ENCODE peak calls at places on chromosomes 4 and X, in six cellular contexts. U, X, I, F, S and B are unnamed samples.

GRCh38 chr4:128574706-128575105 is 234.8 kb upstream of the JADE1 start:
- DNase-seq in I (peak), S (peak), F (peak), U (peak), X (no peak), B (peak)

GRCh38 chr4:101258782-101259353 is 88.5 kb downstream of the PPP3CA start:
- DNase-seq in I (no peak), F (no peak), S (no peak), U (no peak), X (no peak), B (no peak)

GRCh38 chr4:7391637-7392437 is 42.9 kb downstream of the PSAPL1 start:
- DNase-seq in F (no peak), S (no peak), U (no peak), X (no peak), I (peak), B (no peak)

GRCh38 chr4:91064157-91064853 is 937.1 kb downstream of the CCSER1 start:
- DNase-seq in X (no peak), U (peak), I (no peak), F (no peak), S (no peak), B (peak)

GRCh38 chrX:109920325-109920724 is 82.6 kb upstream of the TMEM164 start:
- DNase-seq in U (no peak), I (no peak), F (no peak), X (no peak), S (no peak), B (no peak)

GRCh38 chr4:147118523-147118922 is 172.9 kb upstream of the TTC29 start:
- DNase-seq in U (peak), I (no peak), S (no peak), X (no peak), F (peak), B (no peak)

GRCh38 chr4:22957774-22958173 is 265.0 kb downstream of the GBA3 start:
- DNase-seq in X (no peak), I (no peak), S (no peak), F (no peak), U (no peak), B (no peak)

GRCh38 chr4:13700196-13701140 is 72.9 kb upstream of the BOD1L1 start:
- DNase-seq in U (no peak), S (no peak), I (no peak), X (no peak), F (no peak), B (peak)

GRCh38 chrX:72366746-72367145 is 61.0 kb upstream of the CITED1 start:
- DNase-seq in X (no peak), S (no peak), F (no peak), U (no peak), I (no peak), B (no peak)

GRCh38 chr4:82601242-82602015 is 39.6 kb upstream of the TMEM150C start:
- DNase-seq in U (no peak), F (no peak), I (no peak), S (no peak), X (no peak), B (no peak)

GRCh38 chrX:150983526-150984163 is 510 bp downstream of the HMGB3 start:
- DNase-seq in U (no peak), S (no peak), F (no peak), I (no peak), X (peak), B (no peak)
- H3K4me3 ChIP-seq in U (peak), S (peak), F (peak), I (peak), X (peak), B (peak)

GRCh38 chr4:108170729-108171540 is 2.2 kb upstream of the LEF1 start:
- DNase-seq in S (no peak), F (no peak), U (no peak), X (no peak), I (no peak), B (no peak)

GRCh38 chr4:108171541-108172230 is 3.0 kb upstream of the LEF1 start:
- DNase-seq in S (no peak), X (peak), U (no peak), F (no peak), I (no peak), B (no peak)

GRCh38 chr4:108172231-108172779 is 3.6 kb upstream of the LEF1 start:
- DNase-seq in X (peak), U (peak), I (no peak), F (no peak), S (no peak), B (no peak)

GRCh38 chr4:108173599-108174057 is 4.9 kb upstream of the LEF1 start:
- DNase-seq in I (no peak), F (no peak), U (no peak), S (no peak), X (no peak), B (no peak)

GRCh38 chr4:108172780-108173598 is 4.3 kb upstream of the LEF1 start:
- DNase-seq in F (no peak), I (no peak), S (no peak), X (peak), U (peak), B (peak)
- TF ChIP-seq CTCF in F (no peak), I (no peak), S (no peak), X (no peak), U (no peak), B (no peak)

DNA sequence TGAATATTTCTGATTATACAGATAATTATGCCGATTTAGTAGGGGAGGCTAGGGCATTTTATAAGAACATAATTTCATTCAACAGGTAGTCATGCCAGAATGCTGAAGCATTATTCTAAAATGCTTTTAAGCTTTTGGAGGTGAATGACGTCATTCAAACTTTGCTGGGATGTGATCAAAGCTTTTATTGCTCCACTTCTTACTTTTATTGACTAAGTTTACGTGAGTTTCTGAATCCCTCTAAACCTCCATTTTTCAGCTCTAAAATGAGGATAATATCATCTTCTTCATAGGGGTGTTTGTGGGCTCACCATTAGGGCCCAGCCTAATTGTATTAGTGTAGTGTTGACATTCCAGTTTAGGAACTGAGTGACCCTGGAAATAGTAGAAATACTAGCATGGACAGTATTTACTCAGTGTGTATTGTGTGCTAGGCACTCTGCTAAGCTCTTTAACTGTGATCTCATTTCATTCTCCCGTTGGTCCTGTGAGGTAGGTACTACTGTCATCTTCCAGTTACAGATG is 3.0 kb downstream of the WWC2 start:
- DNase-seq in I (no peak), F (no peak), U (no peak), S (no peak), X (no peak), B (peak)
- H3K4me3 ChIP-seq in I (no peak), F (no peak), U (no peak), S (no peak), X (no peak), B (no peak)

DNA sequence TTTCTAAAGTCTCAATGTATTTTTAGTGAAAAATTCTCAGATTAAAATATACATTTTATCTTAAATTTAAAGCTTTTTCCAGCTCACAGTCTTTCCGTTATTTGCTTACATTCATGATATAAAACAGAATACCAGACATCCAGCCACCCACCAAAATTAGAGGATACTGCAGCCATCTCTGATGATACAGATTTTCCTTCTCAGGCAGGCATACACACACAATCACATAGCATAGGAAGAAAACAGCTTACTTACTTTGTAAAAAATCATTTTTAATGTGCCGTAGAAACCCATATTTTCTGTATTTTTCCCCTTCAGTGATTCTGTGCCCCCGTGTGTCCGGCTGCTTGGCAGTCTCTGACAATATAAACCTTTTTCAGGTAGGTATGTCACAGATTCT is 183.7 kb downstream of the FBXW7 start:
- DNase-seq in S (no peak), F (no peak), I (no peak), U (no peak), X (no peak), B (no peak)
- TF ChIP-seq CTCF in S (no peak), F (no peak), I (no peak), U (no peak), X (no peak), B (no peak)

GRCh38 chrX:98068210-98068609 is 1184.5 kb downstream of the RPA4 start:
- DNase-seq in S (no peak), I (no peak), X (no peak), F (no peak), U (no peak), B (no peak)
- H3K4me3 ChIP-seq in S (no peak), I (no peak), X (no peak), F (no peak), U (no peak), B (no peak)

GRCh38 chrX:2614911-2615310 is 76.2 kb upstream of the CD99 start:
- DNase-seq in I (no peak), U (peak), X (no peak), S (no peak), F (no peak), B (peak)
- TF ChIP-seq CTCF in I (no peak), U (no peak), X (peak), S (peak), F (peak), B (peak)

DNA sequence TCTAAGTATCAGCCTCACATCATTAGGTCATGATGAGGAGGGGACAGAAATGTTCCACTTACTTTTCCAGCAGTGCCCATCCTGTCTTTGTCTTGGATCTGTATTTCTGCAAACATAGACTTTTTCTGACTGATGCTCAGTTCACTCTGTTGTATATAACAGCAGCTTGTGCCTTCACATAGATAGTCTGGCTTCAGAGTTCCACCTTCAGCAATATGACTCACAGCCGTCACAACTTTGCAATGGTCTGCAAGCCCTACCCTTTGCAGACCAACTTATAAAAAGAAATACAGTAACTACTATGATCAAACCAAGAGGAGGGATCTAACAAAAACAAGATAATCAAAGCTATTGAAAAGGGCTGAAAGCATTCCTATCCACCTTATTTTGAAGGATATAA is at the start of gene ADH7:
- DNase-seq in S (no peak), U (no peak), F (no peak), I (no peak), X (no peak), B (peak)
- H3K4me3 ChIP-seq in S (no peak), U (no peak), F (no peak), I (no peak), X (no peak), B (peak)